ENCODE peak calls at places on chromosomes 1 and 21, in four cellular contexts. F, H, L and E are unnamed samples.

GRCh38 chr21:22231013-22231412 is 1232.8 kb downstream of the NCAM2 start:
- DNase-seq in F (no peak), H (no peak), L (no peak), E (no peak)

GRCh38 chr1:205530116-205530515 is 25.6 kb downstream of the CDK18 start:
- DNase-seq in H (no peak), F (no peak), L (no peak), E (no peak)

GRCh38 chr1:154490327-154490726 is 11.7 kb upstream of the TDRD10 start:
- DNase-seq in L (no peak), H (no peak), F (no peak), E (no peak)

GRCh38 chr21:17925900-17926299 is 106.7 kb upstream of the C21orf91 start:
- DNase-seq in F (no peak), L (peak), H (peak), E (no peak)

GRCh38 chr21:34243562-34243961 is 120.2 kb upstream of the KCNE2 start:
- DNase-seq in H (peak), F (no peak), L (peak), E (no peak)

GRCh38 chr1:151157067-151157531 is 650 bp downstream of the TNFAIP8L2 start:
- DNase-seq in H (no peak), F (no peak), L (no peak), E (no peak)

GRCh38 chr1:217027403-217028080 is 304.3 kb upstream of the ESRRG start:
- DNase-seq in F (no peak), H (no peak), L (no peak), E (no peak)

GRCh38 chr21:39313457-39314154 is at the start of gene BRWD1:
- DNase-seq in L (peak), H (peak), F (no peak), E (peak)

GRCh38 chr21:14382486-14382834 is 486 bp downstream of the HSPA13 start:
- DNase-seq in H (peak), F (no peak), L (no peak), E (no peak)

GRCh38 chr1:17768651-17769241 is 13.6 kb downstream of the ACTL8 start:
- DNase-seq in H (peak), L (no peak), F (no peak), E (peak)

GRCh38 chr21:43282358-43283120 is 113.7 kb downstream of the CRYAA start:
- DNase-seq in H (no peak), L (no peak), F (no peak), E (no peak)

GRCh38 chr1:214432247-214432646 is 119.2 kb downstream of the PTPN14 start:
- DNase-seq in F (no peak), H (no peak), L (no peak), E (no peak)

DNA sequence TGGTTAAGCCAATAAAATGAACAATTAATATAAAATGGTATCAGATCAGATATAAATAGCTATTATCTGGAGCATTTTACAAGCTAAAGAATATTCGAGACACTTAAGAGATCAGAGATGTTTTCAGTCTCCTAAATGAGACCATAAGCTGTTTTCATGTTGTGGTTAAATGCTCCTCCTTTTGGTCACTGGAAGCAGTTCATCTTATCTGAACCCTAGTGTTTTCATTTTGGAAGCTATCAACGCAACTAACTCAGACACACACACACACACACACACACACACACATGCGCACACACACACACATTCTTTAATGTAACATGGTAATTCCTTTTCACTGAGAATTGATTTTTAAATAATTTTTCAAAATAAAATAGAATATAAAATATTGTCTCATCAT is 10.0 kb upstream of the LRRC8C start:
- DNase-seq in H (peak), F (no peak), L (no peak), E (no peak)
- TF ChIP-seq CTCF in H (peak), F (peak), L (no peak), E (peak)

DNA sequence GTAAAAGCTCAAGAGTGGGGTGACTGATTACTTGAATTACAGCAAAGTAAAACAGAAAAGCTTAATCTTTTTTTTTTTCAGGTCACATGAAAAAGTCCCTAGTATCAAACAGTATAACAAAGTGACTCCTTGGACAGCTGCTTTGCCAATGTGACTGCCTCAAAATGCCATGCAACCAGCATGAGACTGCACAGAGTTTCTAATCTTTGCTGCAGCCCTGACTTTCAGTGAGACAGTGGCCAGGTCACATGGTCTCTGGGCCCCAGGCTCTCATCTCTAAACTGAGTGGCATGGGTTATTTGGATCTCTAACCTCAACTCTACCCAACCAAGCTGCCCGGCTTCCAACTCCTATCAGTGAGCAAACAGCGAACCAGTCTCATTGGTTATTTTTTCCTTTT is 169.0 kb downstream of the VAV3 start:
- DNase-seq in F (no peak), L (no peak), H (no peak), E (no peak)
- TF ChIP-seq CTCF in F (no peak), L (no peak), H (no peak), E (no peak)

GRCh38 chr21:31862078-31862477 is 10.7 kb upstream of the HUNK start:
- DNase-seq in F (no peak), L (no peak), H (no peak), E (no peak)
- TF ChIP-seq CTCF in F (no peak), L (no peak), H (no peak), E (no peak)

DNA sequence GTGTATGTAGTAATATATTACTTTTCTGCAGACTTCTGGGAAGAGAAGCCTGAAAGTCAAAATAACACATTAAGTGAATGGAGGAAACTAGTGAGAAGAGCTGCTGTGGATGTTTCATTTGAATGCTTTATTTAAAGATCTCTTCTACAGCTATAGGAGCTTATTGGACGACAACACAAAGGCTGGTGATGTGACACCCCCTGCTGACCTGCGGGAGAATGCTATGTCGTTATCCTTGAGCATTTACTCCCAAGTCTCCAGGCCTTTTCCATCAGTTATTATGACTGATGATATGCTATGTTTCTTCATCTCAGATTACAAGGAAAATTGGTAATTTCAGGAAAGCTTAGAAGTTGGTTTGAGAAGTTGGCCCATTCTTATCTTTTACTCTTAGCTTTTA is 22.3 kb upstream of the PLA2G4A start:
- DNase-seq in L (peak), H (peak), F (no peak), E (no peak)
- TF ChIP-seq CTCF in L (no peak), H (peak), F (no peak), E (peak)

GRCh38 chr1:175163702-175164101 is 28.9 kb downstream of the KIAA0040 start:
- DNase-seq in H (no peak), F (no peak), L (no peak), E (no peak)
- TF ChIP-seq CTCF in H (no peak), F (no peak), L (no peak), E (no peak)

GRCh38 chr1:220516014-220516721 is 11.8 kb upstream of the MARK1 start:
- DNase-seq in F (no peak), L (no peak), H (no peak), E (no peak)

GRCh38 chr1:220511183-220511582 is 16.8 kb upstream of the MARK1 start:
- DNase-seq in H (no peak), L (no peak), F (no peak), E (no peak)

GRCh38 chr1:220514256-220514655 is 13.7 kb upstream of the MARK1 start:
- DNase-seq in F (no peak), L (no peak), H (no peak), E (no peak)

GRCh38 chr1:220513834-220514233 is 14.1 kb upstream of the MARK1 start:
- DNase-seq in L (no peak), F (no peak), H (no peak), E (no peak)

DNA sequence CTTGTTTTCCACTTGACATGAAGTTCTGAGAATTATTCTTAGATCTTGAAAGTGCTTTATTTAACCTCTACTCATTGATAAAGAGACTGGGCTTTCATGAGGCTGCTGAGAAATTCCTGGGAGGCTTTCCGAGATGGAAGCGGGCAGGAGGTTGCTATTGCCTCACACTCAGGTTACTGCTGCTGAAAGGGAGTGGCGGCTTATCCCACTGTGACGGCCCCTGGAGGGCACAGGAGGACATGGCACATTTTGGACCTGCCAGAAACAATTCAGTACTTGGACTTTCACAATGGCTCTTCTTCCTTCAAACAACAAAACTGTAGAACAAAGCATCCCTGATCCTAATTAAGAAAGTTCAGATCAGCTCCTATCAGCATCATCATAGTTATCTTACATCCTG is 16.2 kb upstream of the MARK1 start:
- DNase-seq in F (no peak), H (no peak), L (peak), E (no peak)
- TF ChIP-seq CTCF in F (no peak), H (no peak), L (peak), E (no peak)

GRCh38 chr1:51313268-51313852 is 17.0 kb downstream of the TTC39A start:
- DNase-seq in L (peak), H (peak), F (no peak), E (no peak)
- TF ChIP-seq CTCF in L (no peak), H (peak), F (no peak), E (no peak)

GRCh38 chr1:83769594-83770321 is 229.2 kb downstream of the TTLL7 start:
- DNase-seq in L (no peak), F (no peak), H (no peak), E (no peak)
- TF ChIP-seq CTCF in L (no peak), F (no peak), H (no peak), E (no peak)

GRCh38 chr1:27575861-27576331 is 28.0 kb downstream of the AHDC1 start:
- DNase-seq in H (no peak), L (peak), F (no peak), E (no peak)

GRCh38 chr1:27576846-27577245 is 27.1 kb downstream of the AHDC1 start:
- DNase-seq in F (no peak), H (no peak), L (no peak), E (no peak)

GRCh38 chr1:27572679-27573426 is 31.1 kb downstream of the AHDC1 start:
- DNase-seq in L (peak), H (no peak), F (no peak), E (no peak)

GRCh38 chr1:27574001-27574781 is 29.8 kb downstream of the AHDC1 start:
- DNase-seq in F (no peak), L (no peak), H (no peak), E (no peak)

DNA sequence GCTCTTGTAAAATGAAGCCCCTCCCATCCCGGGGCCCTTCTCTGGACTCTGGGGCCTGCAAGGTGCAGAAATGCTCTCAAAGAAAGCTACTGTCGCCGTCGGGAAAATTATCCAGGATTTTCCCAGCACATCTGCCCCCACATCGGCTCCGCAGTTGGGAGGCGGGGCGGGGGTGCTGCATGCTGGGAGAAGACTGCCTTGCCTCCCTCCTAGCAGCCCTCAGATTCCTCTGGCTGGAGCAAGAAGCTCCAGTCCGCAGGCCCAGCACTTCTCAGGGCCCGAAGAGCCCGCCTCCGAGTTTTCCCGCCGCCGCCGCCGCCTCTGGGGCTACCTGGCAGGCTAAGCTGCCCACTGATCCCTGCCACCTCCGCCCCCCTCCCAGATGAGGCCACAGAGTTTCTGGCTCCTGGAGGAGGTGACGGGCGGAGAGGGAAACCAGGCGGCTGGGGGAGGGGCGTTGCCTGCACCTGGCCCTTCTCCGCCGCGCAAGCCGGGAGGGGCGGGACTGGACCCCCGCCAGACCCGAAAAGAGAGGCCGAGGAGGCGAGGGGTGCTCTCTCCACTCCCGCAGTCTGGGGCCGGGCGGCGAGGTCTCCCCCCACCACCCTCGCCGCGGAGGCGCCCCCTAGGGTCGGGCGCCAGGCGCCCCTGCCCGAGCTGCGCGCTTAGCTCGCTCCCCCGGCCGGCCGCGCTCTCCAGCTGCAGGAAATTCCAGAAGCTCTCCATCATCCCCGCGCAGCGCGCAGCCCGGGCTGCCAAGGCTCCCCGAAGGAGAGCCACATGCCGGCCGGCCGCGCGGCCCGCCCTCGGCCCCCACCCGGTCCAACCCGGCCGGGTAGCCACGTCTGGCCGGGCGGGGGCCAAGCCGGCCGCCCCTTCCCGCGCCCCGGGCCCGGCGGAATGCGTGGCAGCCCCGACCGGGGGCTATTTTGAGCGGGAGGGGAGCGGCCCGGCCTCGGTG is 28.8 kb downstream of the AHDC1 start:
- DNase-seq in F (no peak), H (peak), L (peak), E (no peak)
- TF ChIP-seq CTCF in F (peak), H (no peak), L (peak), E (peak)